ENCODE peak calls at places on chromosomes 3 and 15, in four cellular contexts. Y is neuronal stem cell, B is H1, F is mesenchymal stem cell. D is an unnamed sample.

GRCh38 chr3:14461748-14462324 is 59.4 kb downstream of the SLC6A6 start:
- DNase-seq in B (no peak), Y (no peak), F (peak), D (no peak)

GRCh38 chr3:71726106-71726505 is 904 bp upstream of the EIF4E3 start:
- DNase-seq in F (no peak), Y (no peak), B (no peak), D (peak)

GRCh38 chr15:82855286-82856092 is 46.1 kb downstream of the WHAMM start:
- DNase-seq in Y (peak), B (no peak), F (no peak), D (no peak)

GRCh38 chr15:28252831-28253230 is 69.1 kb downstream of the HERC2 start:
- DNase-seq in B (no peak), F (no peak), Y (no peak), D (no peak)

GRCh38 chr3:188646592-188646991 is 492.6 kb downstream of the LPP start:
- DNase-seq in B (no peak), Y (no peak), F (peak), D (peak)

GRCh38 chr3:138289701-138290100 is 40.0 kb downstream of the NME9 start:
- DNase-seq in B (no peak), F (no peak), Y (no peak), D (no peak)

GRCh38 chr3:71166839-71167238 is 416.7 kb downstream of the FOXP1 start:
- DNase-seq in F (peak), B (no peak), Y (no peak), D (peak)

GRCh38 chr3:120449701-120450216 is 1.0 kb downstream of the FSTL1 start:
- DNase-seq in Y (no peak), B (no peak), F (peak), D (no peak)

GRCh38 chr15:68599560-68600071 is 20.8 kb downstream of the CORO2B start:
- DNase-seq in F (peak), B (no peak), Y (peak), D (no peak)

GRCh38 chr15:55742927-55743614 is at the start of gene PRTG:
- DNase-seq in B (no peak), F (peak), Y (peak), D (peak)

GRCh38 chr3:193884011-193884410 is 251.9 kb upstream of the HES1 start:
- DNase-seq in Y (no peak), B (no peak), F (no peak), D (no peak)

GRCh38 chr3:51675201-51675611 is 4.2 kb downstream of the TEX264 start:
- DNase-seq in F (no peak), Y (no peak), B (no peak), D (no peak)

GRCh38 chr3:134315286-134316106 is 58.8 kb downstream of the AMOTL2 start:
- DNase-seq in F (peak), Y (no peak), B (no peak), D (no peak)

GRCh38 chr3:134312072-134312872 is 61.6 kb upstream of the RYK start:
- DNase-seq in F (no peak), Y (no peak), B (no peak), D (peak)

GRCh38 chr3:134314588-134315285 is 59.5 kb downstream of the AMOTL2 start:
- DNase-seq in B (no peak), Y (no peak), F (no peak), D (no peak)

GRCh38 chr3:134312873-134313838 is 61.1 kb downstream of the AMOTL2 start:
- DNase-seq in Y (peak), F (peak), B (no peak), D (peak)

GRCh38 chr3:134313839-134314587 is 60.2 kb downstream of the AMOTL2 start:
- DNase-seq in B (no peak), F (no peak), Y (no peak), D (no peak)
- H2BK12ac ChIP-seq in B (peak), F (peak), Y (peak), D (peak)

GRCh38 chr3:115350606-115351005 is 203.5 kb upstream of the ZBTB20 start:
- DNase-seq in F (no peak), B (no peak), Y (no peak), D (no peak)
- H2BK12ac ChIP-seq in F (no peak), B (no peak), Y (no peak), D (no peak)

GRCh38 chr3:175207361-175207760 is 348.2 kb downstream of the NAALADL2 start:
- DNase-seq in B (no peak), F (peak), Y (no peak), D (no peak)
- H2BK12ac ChIP-seq in B (no peak), F (no peak), Y (no peak), D (no peak)

DNA sequence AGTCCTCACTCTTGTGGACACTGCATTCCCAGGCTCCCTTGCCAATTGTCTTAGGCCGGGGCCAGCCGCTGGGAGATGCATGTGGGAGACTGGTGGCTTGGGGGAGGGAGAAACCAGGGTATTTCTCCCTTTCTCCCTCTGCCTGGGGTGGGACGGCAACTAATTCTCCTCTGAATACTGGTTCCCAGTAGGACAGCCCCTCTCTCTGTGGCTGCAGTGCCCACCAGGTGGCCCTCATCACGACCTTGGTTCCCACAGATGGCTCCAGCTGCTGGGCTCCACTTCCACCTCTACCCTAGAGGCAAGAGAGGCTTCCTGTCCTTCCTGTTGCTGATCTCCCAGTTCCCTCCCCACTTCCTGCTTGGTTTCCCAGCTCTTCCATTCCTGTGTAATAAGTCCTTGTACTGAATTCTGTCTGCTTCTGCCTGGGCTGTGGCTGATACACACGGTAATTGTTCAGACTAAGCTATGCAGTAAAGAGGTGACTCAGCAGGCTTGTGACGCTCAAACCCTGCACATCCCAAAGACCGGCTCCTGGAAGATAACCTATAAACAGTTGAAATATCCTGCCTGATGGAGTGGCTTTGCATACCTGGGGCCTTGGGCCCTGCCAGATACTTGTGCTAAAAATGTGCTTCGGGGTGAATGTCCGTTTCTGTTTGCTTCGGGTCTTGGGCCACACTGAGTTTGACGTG is 20.4 kb upstream of the COPG1 start:
- DNase-seq in Y (no peak), F (peak), B (no peak), D (peak)
- H2BK12ac ChIP-seq in Y (peak), F (peak), B (peak), D (no peak)

DNA sequence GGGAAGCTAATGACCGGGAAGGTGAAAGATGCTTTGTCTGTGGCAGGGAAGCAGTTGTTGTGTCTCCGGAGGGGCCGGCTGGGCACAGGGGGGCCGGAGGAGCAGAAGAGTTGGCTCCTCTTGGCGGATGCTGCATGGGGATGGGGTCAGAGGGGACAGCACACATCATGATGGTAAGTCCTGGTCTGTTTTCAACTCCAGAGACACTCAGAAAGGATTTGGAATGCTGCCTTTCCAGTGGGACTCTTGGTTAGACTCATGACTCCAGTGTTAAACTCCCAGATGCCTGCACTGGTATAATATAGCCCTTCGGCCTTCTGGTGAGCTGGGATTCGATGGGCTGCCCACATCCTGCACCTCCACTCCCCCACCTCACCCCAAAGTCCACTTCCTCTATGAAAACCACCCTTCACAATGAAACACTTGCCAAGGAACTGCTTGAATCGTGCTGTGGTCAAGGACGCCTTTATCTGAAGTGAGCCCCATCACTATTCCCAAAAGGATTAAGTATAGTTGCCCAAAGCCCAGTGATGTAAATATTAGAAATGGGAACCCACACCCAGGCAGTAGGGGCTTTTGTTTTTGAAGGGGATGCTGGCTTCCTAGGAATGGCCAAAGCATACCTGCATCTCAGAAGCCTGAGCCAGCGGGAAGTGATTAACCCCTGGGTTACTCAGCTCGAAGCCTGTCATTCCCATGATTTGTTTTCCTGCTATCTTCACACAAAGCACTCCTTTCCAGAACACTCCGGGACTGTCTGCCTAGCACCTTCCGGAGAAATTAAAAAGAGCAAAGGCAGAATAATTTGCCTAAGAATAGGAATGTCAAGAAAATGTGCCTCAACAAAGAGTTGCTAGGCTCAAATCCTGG is 33.8 kb downstream of the TPM1 start:
- DNase-seq in Y (no peak), F (no peak), B (peak), D (peak)
- H2BK12ac ChIP-seq in Y (no peak), F (peak), B (peak), D (peak)

DNA sequence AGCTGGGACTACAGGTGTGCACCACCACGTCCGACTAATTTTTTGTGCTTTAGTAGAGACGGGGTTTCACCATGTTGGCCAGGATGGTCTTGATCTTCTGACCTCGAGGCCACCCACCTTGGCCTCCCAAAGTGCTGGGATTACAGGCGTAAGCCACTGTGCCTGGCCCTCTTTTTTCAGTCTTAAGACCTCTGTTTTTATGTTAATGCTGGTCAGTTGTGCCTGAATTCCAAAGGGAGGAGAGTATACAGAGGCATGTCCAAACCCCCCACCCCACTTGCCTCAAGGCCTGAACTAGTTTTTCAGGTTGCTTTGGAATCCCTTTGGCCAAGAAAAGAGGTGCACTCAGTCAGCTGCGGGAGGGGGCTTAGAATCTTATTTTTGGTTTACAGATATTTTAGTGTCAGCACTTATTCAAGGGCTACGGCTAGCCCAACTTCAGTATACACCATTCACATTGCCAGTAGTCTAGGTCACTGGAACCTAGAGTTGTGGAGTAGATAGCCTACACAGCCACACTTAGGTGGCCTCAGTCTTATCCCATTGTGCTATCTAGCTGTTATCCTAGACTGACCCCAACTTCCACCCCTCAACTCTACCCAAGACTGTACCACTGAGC is 128.0 kb upstream of the TPM1 start:
- DNase-seq in F (no peak), B (no peak), Y (no peak), D (peak)
- H2BK12ac ChIP-seq in F (no peak), B (peak), Y (no peak), D (peak)

DNA sequence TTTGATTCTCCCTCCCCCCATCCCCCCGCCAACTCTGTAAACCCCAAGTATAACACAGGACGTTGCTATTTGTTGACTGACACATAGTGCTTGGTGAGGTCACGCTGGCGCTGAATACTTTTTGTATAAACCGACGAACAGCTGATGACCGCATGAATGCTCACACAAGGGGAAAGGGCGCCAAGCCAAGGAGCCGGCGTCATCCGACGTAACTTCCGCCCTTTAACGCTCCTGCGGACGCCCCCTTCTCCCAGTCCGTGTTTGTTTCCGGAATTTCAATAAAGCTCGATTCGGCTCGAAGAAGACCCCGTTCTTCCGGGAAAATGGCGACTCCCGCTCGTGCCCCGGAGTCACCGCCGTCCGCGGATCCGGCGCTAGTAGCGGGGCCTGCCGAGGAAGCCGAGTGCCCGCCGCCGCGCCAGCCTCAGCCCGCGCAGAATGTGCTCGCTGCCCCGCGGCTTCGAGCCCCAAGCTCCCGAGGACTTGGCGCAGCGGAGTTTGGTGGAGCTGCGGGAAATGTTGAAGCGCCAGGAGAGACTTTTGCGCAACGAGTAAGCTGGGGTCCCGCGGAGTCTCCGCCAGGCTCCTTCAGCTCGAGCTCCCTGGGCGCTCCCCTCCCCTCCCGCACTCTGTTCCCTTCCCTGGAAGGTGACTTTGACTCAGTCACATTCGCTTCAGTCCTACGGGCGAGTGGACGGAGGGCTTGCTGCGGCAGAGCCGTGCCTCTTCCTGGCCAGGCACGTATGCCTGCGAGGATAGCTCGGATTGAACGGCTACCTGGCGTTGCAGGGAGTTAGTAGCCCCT is at the start of gene POLR2M:
- DNase-seq in B (peak), Y (peak), F (peak), D (peak)
- H2BK12ac ChIP-seq in B (no peak), Y (no peak), F (peak), D (no peak)

D was measured in trophoblast cell.